ENCODE peak calls at places on chromosomes 6 and 20, in five cellular contexts. One of them, this sample, is unnamed.

GRCh38 chr6:41536884-41537347 is 9.3 kb upstream of the FOXP4 start:
- DNase-seq in prostate gland: peak; percentile 81
- DNase-seq in right atrium auricular region: no peak
- DNase-seq in K562: no peak
- DNase-seq in CD4-positive, alpha-beta memory T cell: no peak
- DNase-seq in this sample: no peak

GRCh38 chr6:22598386-22598785 is 29.0 kb downstream of the HDGFL1 start:
- DNase-seq in right atrium auricular region: no peak
- DNase-seq in K562: no peak
- DNase-seq in CD4-positive, alpha-beta memory T cell: no peak
- DNase-seq in prostate gland: no peak
- DNase-seq in this sample: no peak

GRCh38 chr6:91634791-91635190 is 1047.9 kb upstream of the MAP3K7 start:
- DNase-seq in right atrium auricular region: no peak
- DNase-seq in prostate gland: no peak
- DNase-seq in K562: no peak
- DNase-seq in CD4-positive, alpha-beta memory T cell: no peak
- DNase-seq in this sample: no peak

GRCh38 chr6:135537782-135538301 is 40.3 kb upstream of the AHI1 start:
- DNase-seq in K562: no peak
- DNase-seq in right atrium auricular region: no peak
- DNase-seq in CD4-positive, alpha-beta memory T cell: no peak
- DNase-seq in prostate gland: no peak
- DNase-seq in this sample: no peak

GRCh38 chr20:33443006-33443511 is 504 bp downstream of the SNTA1 start:
- DNase-seq in CD4-positive, alpha-beta memory T cell: no peak
- DNase-seq in right atrium auricular region: no peak
- DNase-seq in K562: peak; percentile 50
- DNase-seq in prostate gland: no peak
- DNase-seq in this sample: peak; percentile 73

GRCh38 chr6:46128476-46128875 is 1.3 kb upstream of the ENPP4 start:
- DNase-seq in prostate gland: no peak
- DNase-seq in K562: no peak
- DNase-seq in right atrium auricular region: no peak
- DNase-seq in CD4-positive, alpha-beta memory T cell: no peak
- DNase-seq in this sample: no peak

GRCh38 chr20:1801551-1801950 is 93.7 kb upstream of the SIRPA start:
- DNase-seq in prostate gland: no peak
- DNase-seq in K562: no peak
- DNase-seq in CD4-positive, alpha-beta memory T cell: no peak
- DNase-seq in right atrium auricular region: peak; percentile 28
- DNase-seq in this sample: no peak

GRCh38 chr6:45626087-45626891 is 248.6 kb upstream of the SUPT3H start:
- DNase-seq in right atrium auricular region: no peak
- DNase-seq in prostate gland: no peak
- DNase-seq in CD4-positive, alpha-beta memory T cell: no peak
- DNase-seq in K562: no peak
- DNase-seq in this sample: no peak

GRCh38 chr6:48471326-48471725 is 360.3 kb upstream of the PTCHD4 start:
- DNase-seq in CD4-positive, alpha-beta memory T cell: no peak
- DNase-seq in K562: no peak
- DNase-seq in right atrium auricular region: no peak
- DNase-seq in prostate gland: no peak
- DNase-seq in this sample: no peak

GRCh38 chr6:162726997-162727346 is 594 bp downstream of the PRKN start:
- DNase-seq in prostate gland: peak; percentile 5
- DNase-seq in CD4-positive, alpha-beta memory T cell: no peak
- DNase-seq in K562: no peak
- DNase-seq in right atrium auricular region: no peak
- DNase-seq in this sample: no peak

GRCh38 chr20:24842591-24843442 is 106.3 kb upstream of the CST7 start:
- DNase-seq in right atrium auricular region: no peak
- DNase-seq in prostate gland: no peak
- DNase-seq in CD4-positive, alpha-beta memory T cell: no peak
- DNase-seq in K562: no peak
- DNase-seq in this sample: no peak

GRCh38 chr6:155152211-155153076 is 111.4 kb upstream of the CLDN20 start:
- DNase-seq in K562: peak; percentile 69
- DNase-seq in right atrium auricular region: no peak
- DNase-seq in prostate gland: no peak
- DNase-seq in CD4-positive, alpha-beta memory T cell: no peak
- DNase-seq in this sample: no peak

GRCh38 chr6:152380993-152381898 is 255.9 kb downstream of the SYNE1 start:
- DNase-seq in K562: no peak
- DNase-seq in CD4-positive, alpha-beta memory T cell: no peak
- DNase-seq in right atrium auricular region: peak; percentile 92
- DNase-seq in prostate gland: peak; percentile 10
- DNase-seq in this sample: peak; percentile 82

GRCh38 chr6:140078552-140079126 is 704.2 kb upstream of the CITED2 start:
- DNase-seq in prostate gland: no peak
- DNase-seq in K562: no peak
- DNase-seq in right atrium auricular region: no peak
- DNase-seq in CD4-positive, alpha-beta memory T cell: no peak
- DNase-seq in this sample: no peak

GRCh38 chr20:57167292-57167655 is 99.2 kb downstream of the BMP7 start:
- DNase-seq in prostate gland: no peak
- DNase-seq in K562: no peak
- DNase-seq in CD4-positive, alpha-beta memory T cell: no peak
- DNase-seq in right atrium auricular region: no peak
- DNase-seq in this sample: no peak

GRCh38 chr20:41287327-41287726 is 30.2 kb downstream of the ZHX3 start:
- DNase-seq in prostate gland: no peak
- DNase-seq in CD4-positive, alpha-beta memory T cell: no peak
- DNase-seq in K562: no peak
- DNase-seq in right atrium auricular region: no peak
- DNase-seq in this sample: no peak

GRCh38 chr6:29011276-29011734 is 6.2 kb upstream of the ZNF311 start:
- DNase-seq in prostate gland: peak; percentile 12
- DNase-seq in K562: peak; percentile 84
- DNase-seq in CD4-positive, alpha-beta memory T cell: peak; percentile 48
- DNase-seq in right atrium auricular region: peak; percentile 66
- DNase-seq in this sample: peak; percentile 63

GRCh38 chr6:54058236-54058635 is 53.0 kb upstream of the MLIP start:
- DNase-seq in right atrium auricular region: no peak
- DNase-seq in prostate gland: no peak
- DNase-seq in K562: no peak
- DNase-seq in CD4-positive, alpha-beta memory T cell: no peak
- DNase-seq in this sample: no peak

GRCh38 chr6:56353860-56354259 is 106.5 kb upstream of the COL21A1 start:
- DNase-seq in K562: no peak
- DNase-seq in right atrium auricular region: no peak
- DNase-seq in prostate gland: no peak
- DNase-seq in CD4-positive, alpha-beta memory T cell: no peak
- DNase-seq in this sample: no peak

GRCh38 chr6:47169785-47170685 is 127.9 kb upstream of the ADGRF1 start:
- DNase-seq in CD4-positive, alpha-beta memory T cell: no peak
- DNase-seq in K562: no peak
- DNase-seq in prostate gland: no peak
- DNase-seq in right atrium auricular region: no peak
- DNase-seq in this sample: no peak

GRCh38 chr6:158047120-158047518 is 65.5 kb downstream of the SYNJ2 start:
- DNase-seq in K562: no peak
- DNase-seq in CD4-positive, alpha-beta memory T cell: peak; percentile 31
- DNase-seq in right atrium auricular region: no peak
- DNase-seq in prostate gland: peak; percentile 61
- DNase-seq in this sample: no peak

GRCh38 chr6:87722831-87723726 is 21.0 kb upstream of the AKIRIN2 start:
- DNase-seq in CD4-positive, alpha-beta memory T cell: no peak
- DNase-seq in K562: peak; percentile 75
- DNase-seq in prostate gland: peak; percentile 54
- DNase-seq in right atrium auricular region: peak; percentile 82
- DNase-seq in this sample: no peak

GRCh38 chr20:19802492-19803158 is 44.6 kb downstream of the RIN2 start:
- DNase-seq in prostate gland: no peak
- DNase-seq in K562: no peak
- DNase-seq in right atrium auricular region: no peak
- DNase-seq in CD4-positive, alpha-beta memory T cell: no peak
- DNase-seq in this sample: no peak

GRCh38 chr20:47761478-47762047 is 23.7 kb downstream of the SULF2 start:
- DNase-seq in CD4-positive, alpha-beta memory T cell: no peak
- DNase-seq in right atrium auricular region: no peak
- DNase-seq in prostate gland: no peak
- DNase-seq in K562: no peak
- DNase-seq in this sample: no peak

GRCh38 chr6:37141291-37142046 is 28.5 kb upstream of the PIM1 start:
- DNase-seq in K562: no peak
- DNase-seq in CD4-positive, alpha-beta memory T cell: no peak
- DNase-seq in right atrium auricular region: no peak
- DNase-seq in prostate gland: no peak
- DNase-seq in this sample: no peak

GRCh38 chr20:6693178-6693807 is 74.2 kb upstream of the BMP2 start:
- DNase-seq in K562: no peak
- DNase-seq in CD4-positive, alpha-beta memory T cell: no peak
- DNase-seq in prostate gland: no peak
- DNase-seq in right atrium auricular region: no peak
- DNase-seq in this sample: no peak

DNA sequence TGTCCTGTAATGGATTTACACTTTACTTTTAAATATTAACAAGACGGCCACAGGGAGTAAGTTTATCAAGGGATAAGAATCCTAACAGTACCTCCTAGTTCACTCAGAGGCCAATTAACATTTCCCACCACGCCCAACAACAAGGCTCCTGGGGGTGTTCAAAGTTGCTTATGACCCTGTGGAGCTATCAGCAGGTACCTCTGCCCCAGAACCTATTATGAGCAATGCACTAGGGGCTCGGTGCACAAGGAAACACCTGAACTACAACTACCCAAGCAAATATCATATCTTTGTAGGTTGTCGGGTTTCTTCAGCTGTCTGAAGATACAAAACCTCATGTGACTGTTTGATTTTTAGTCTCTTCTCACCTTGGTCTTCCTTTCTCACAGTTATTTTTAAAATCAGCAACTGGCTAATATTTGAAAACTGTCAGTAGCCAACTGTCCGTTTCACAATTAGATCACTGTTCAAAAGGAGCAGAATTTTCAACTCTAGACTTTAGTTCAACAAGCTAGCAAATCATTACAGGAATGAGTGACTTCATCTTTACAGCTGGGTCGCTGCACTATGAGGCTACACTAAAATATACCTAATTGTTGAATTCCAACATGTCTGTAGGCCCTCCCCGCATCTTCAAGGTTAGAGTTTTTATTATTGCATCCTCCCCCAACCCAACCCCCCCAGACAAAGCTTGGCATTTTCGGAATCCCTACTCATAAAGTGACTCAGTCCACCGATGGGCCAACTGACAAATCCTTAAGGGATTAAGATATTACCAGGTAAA is 38.1 kb downstream of the B4GALT5 start:
- DNase-seq in right atrium auricular region: no peak
- DNase-seq in CD4-positive, alpha-beta memory T cell: no peak
- DNase-seq in K562: peak; percentile 57
- DNase-seq in prostate gland: no peak
- DNase-seq in this sample: no peak
- H3K4me1 ChIP-seq in right atrium auricular region: no peaks in the 10 kb centered on the region
- H3K4me1 ChIP-seq in CD4-positive, alpha-beta memory T cell: peaks cover 88% of the 10 kb centered on the region
- H3K4me1 ChIP-seq in K562: peaks cover 13% of the 10 kb centered on the region
- H3K4me1 ChIP-seq in prostate gland: no peaks in the 10 kb centered on the region
- H3K4me1 ChIP-seq in this sample: peaks cover 25% of the 10 kb centered on the region

DNA sequence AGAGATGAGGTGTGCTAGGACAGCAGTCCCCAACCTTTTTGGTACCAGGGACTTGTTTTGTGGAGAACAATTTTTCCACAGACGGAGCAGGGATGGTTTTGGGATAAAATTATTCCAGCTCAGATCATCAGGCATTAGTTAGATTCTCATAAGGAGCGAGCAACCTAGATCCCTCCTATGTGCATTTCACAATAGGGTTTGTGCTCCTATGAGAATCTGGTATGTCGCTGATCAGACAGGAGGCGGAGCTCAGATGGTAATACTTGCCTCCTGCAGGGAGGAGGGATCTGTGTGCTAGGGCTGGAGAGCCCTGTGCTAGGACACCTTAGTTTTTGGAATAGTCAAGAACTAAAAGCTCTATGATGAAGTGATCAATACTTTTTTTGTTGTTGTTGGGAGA is 2.5 kb downstream of the SMIM13 start:
- DNase-seq in prostate gland: peak; percentile 22
- DNase-seq in K562: peak; percentile 58
- DNase-seq in right atrium auricular region: no peak
- DNase-seq in CD4-positive, alpha-beta memory T cell: peak; percentile 12
- DNase-seq in this sample: no peak
- H3K27ac ChIP-seq in prostate gland: no peak overlapping the region
- H3K27ac ChIP-seq in K562: peak overlapping the region; percentile 71
- H3K27ac ChIP-seq in right atrium auricular region: no peak overlapping the region
- H3K27ac ChIP-seq in CD4-positive, alpha-beta memory T cell: no peak overlapping the region
- H3K27ac ChIP-seq in this sample: no peak overlapping the region

GRCh38 chr6:150628908-150629307 is 29.2 kb downstream of the PLEKHG1 start:
- DNase-seq in K562: no peak
- DNase-seq in right atrium auricular region: no peak
- DNase-seq in prostate gland: no peak
- DNase-seq in CD4-positive, alpha-beta memory T cell: no peak
- DNase-seq in this sample: no peak

GRCh38 chr6:150633466-150633795 is 33.7 kb downstream of the PLEKHG1 start:
- DNase-seq in CD4-positive, alpha-beta memory T cell: no peak
- DNase-seq in K562: no peak
- DNase-seq in prostate gland: no peak
- DNase-seq in right atrium auricular region: no peak
- DNase-seq in this sample: no peak

GRCh38 chr6:150632785-150633465 is 33.2 kb downstream of the PLEKHG1 start:
- DNase-seq in prostate gland: no peak
- DNase-seq in CD4-positive, alpha-beta memory T cell: no peak
- DNase-seq in right atrium auricular region: no peak
- DNase-seq in K562: no peak
- DNase-seq in this sample: no peak

GRCh38 chr6:150631982-150632642 is 32.4 kb downstream of the PLEKHG1 start:
- DNase-seq in K562: no peak
- DNase-seq in prostate gland: no peak
- DNase-seq in CD4-positive, alpha-beta memory T cell: no peak
- DNase-seq in right atrium auricular region: no peak
- DNase-seq in this sample: no peak

DNA sequence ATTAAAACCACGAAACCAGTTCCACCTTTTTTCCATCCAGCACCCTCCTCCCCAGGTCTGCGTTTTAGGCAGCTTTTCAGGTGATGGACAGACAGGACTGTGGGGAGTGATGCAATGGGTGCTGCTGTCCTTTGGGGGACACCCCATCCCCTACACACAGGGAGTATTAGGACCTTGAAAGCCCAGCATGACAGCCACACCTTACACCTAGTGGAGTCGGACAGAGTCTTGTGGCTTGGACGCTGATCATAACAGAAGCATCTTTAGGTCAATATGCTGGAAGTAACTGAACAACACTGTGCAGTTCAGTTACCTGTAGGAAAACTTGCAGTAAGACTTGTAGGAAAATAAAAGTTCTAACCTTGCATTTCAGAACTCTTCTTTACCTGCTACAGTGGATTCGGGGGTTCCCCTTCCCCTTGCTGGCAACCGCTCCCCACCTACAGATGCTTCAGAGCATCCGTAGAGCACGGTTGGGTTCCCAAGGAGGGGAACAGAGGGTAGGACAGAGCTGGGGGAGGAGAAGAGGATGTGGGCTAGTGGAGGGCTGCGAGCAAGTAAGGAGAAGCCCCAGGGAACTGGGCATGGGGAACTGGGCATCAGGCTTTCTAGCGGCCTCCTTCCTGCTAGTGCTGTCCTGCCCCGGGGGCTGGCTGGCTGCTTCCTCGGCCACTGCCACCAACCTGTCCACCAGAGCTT is 31.7 kb downstream of the PLEKHG1 start:
- DNase-seq in CD4-positive, alpha-beta memory T cell: no peak
- DNase-seq in K562: no peak
- DNase-seq in prostate gland: no peak
- DNase-seq in right atrium auricular region: no peak
- DNase-seq in this sample: peak; percentile 26
- H3K4me1 ChIP-seq in CD4-positive, alpha-beta memory T cell: peaks cover 43% of the 10 kb centered on the region
- H3K4me1 ChIP-seq in K562: no peaks in the 10 kb centered on the region
- H3K4me1 ChIP-seq in prostate gland: no peaks in the 10 kb centered on the region
- H3K4me1 ChIP-seq in right atrium auricular region: no peaks in the 10 kb centered on the region
- H3K4me1 ChIP-seq in this sample: peaks cover 6% of the 10 kb centered on the region

GRCh38 chr6:168852336-168852884 is 401.2 kb downstream of the THBS2 start:
- DNase-seq in prostate gland: no peak
- DNase-seq in CD4-positive, alpha-beta memory T cell: no peak
- DNase-seq in K562: no peak
- DNase-seq in right atrium auricular region: no peak
- DNase-seq in this sample: no peak
- H3K27ac ChIP-seq in prostate gland: peak overlapping the region; percentile 5
- H3K27ac ChIP-seq in CD4-positive, alpha-beta memory T cell: no peak overlapping the region
- H3K27ac ChIP-seq in K562: no peak overlapping the region
- H3K27ac ChIP-seq in right atrium auricular region: no peak overlapping the region
- H3K27ac ChIP-seq in this sample: no peak overlapping the region

This sample was measured in ovary.